ENCODE peak calls at places on chromosome 11, in ten cellular contexts. G is Right ventricle myocardium superior; K is HEK293T; A is activated CD8-positive, alpha-beta memory T cell treated with anti-CD3 and anti-CD28 coated beads for 48 hours; N is KG1; U is activated naive CD4-positive, alpha-beta T cell; M is RWPE1; W is stimulated activated naive CD8-positive, alpha-beta T cell treated with anti-CD3 and anti-CD28 coated beads, Interleukin-15, Interleukin-2, amounts not matched to agents 100 U/mL and 50 U/mL, for 24 hours; B is stromal cell of bone marrow; J is BE2C. C is an unnamed sample.

GRCh38 chr11:130215531-130216220 is 56.1 kb downstream of the ST14 start:
- DNase-seq in G (no peak), K (no peak), A (no peak), N (no peak), U (no peak), M (no peak), W (no peak), B (no peak), J (no peak), C (no peak)

GRCh38 chr11:64131657-64132387 is 34.1 kb downstream of the MACROD1 start:
- DNase-seq in G (no peak), K (no peak), A (no peak), N (no peak), U (no peak), M (no peak), W (no peak), B (no peak), J (no peak), C (no peak)

GRCh38 chr11:726278-726915 is 20.4 kb downstream of the EPS8L2 start:
- DNase-seq in G (peak), K (no peak), A (no peak), N (no peak), U (peak), M (peak), W (peak), B (no peak), J (peak), C (no peak)

GRCh38 chr11:116840746-116841296 is 3.4 kb upstream of the APOA1 start:
- DNase-seq in G (no peak), K (no peak), A (no peak), N (no peak), U (no peak), M (no peak), W (no peak), B (no peak), J (no peak), C (no peak)

GRCh38 chr11:93689166-93689734 is 27.8 kb downstream of the CEP295 start:
- DNase-seq in G (no peak), K (no peak), A (no peak), N (no peak), U (no peak), M (no peak), W (no peak), B (no peak), J (no peak), C (no peak)

GRCh38 chr11:2445107-2445947 is 519 bp downstream of the KCNQ1 start:
- DNase-seq in G (peak), K (peak), A (no peak), N (no peak), U (peak), M (no peak), W (peak), B (no peak), J (no peak), C (no peak)

GRCh38 chr11:8766993-8767374 is 84.4 kb downstream of the RPL27A start:
- DNase-seq in G (no peak), K (no peak), A (no peak), N (no peak), U (no peak), M (no peak), W (no peak), B (no peak), J (no peak), C (no peak)

GRCh38 chr11:24373516-24373915 is 123.3 kb upstream of the LUZP2 start:
- DNase-seq in G (no peak), K (no peak), A (no peak), N (no peak), U (no peak), M (no peak), W (no peak), B (peak), J (no peak), C (no peak)

GRCh38 chr11:63274776-63275175 is 31.4 kb upstream of the SLC22A25 start:
- DNase-seq in G (no peak), K (no peak), A (no peak), N (no peak), U (no peak), M (no peak), W (no peak), B (no peak), J (no peak), C (no peak)

GRCh38 chr11:11253487-11253886 is 99.6 kb downstream of the CSNK2A3 start:
- DNase-seq in G (no peak), K (no peak), A (no peak), N (no peak), U (no peak), M (no peak), W (no peak), B (no peak), J (no peak), C (no peak)

GRCh38 chr11:124763156-124763947 is 1.3 kb upstream of the ESAM start:
- DNase-seq in G (peak), K (peak), A (no peak), N (peak), U (peak), M (peak), W (peak), B (peak), J (peak), C (no peak)

GRCh38 chr11:64536396-64536935 is 54.6 kb upstream of the SLC22A12 start:
- DNase-seq in G (no peak), K (no peak), A (no peak), N (no peak), U (no peak), M (no peak), W (no peak), B (peak), J (no peak), C (no peak)

GRCh38 chr11:96123301-96123700 is 199.4 kb upstream of the MTMR2 start:
- DNase-seq in G (no peak), K (no peak), A (no peak), N (no peak), U (no peak), M (no peak), W (no peak), B (no peak), J (no peak), C (no peak)

GRCh38 chr11:102279641-102280170 is 37.6 kb upstream of the BIRC3 start:
- DNase-seq in G (no peak), K (peak), A (no peak), N (no peak), U (no peak), M (no peak), W (no peak), B (no peak), J (no peak), C (no peak)

GRCh38 chr11:34926101-34926830 is 9.8 kb downstream of the PDHX start:
- DNase-seq in G (no peak), K (peak), A (no peak), N (peak), U (no peak), M (peak), W (no peak), B (no peak), J (peak), C (no peak)

GRCh38 chr11:13316528-13316961 is 39.0 kb downstream of the BMAL1 start:
- DNase-seq in G (peak), K (no peak), A (no peak), N (no peak), U (no peak), M (peak), W (no peak), B (peak), J (no peak), C (no peak)

GRCh38 chr11:82225930-82226329 is 507.7 kb downstream of the FAM181B start:
- DNase-seq in G (no peak), K (no peak), A (no peak), N (no peak), U (no peak), M (no peak), W (no peak), B (no peak), J (no peak), C (no peak)

GRCh38 chr11:44621140-44621681 is 55.7 kb downstream of the CD82 start:
- DNase-seq in G (peak), K (peak), A (peak), N (no peak), U (peak), M (peak), W (peak), B (no peak), J (peak), C (no peak)

GRCh38 chr11:94449029-94449428 is 44.6 kb downstream of the MRE11 start:
- DNase-seq in G (no peak), K (no peak), A (no peak), N (no peak), U (no peak), M (no peak), W (no peak), B (no peak), J (no peak), C (no peak)

GRCh38 chr11:74072721-74073120 is 63.8 kb upstream of the UCP3 start:
- DNase-seq in G (no peak), K (no peak), A (no peak), N (no peak), U (no peak), M (no peak), W (no peak), B (no peak), J (no peak), C (no peak)

GRCh38 chr11:36452231-36452630 is 57.8 kb downstream of the TRAF6 start:
- DNase-seq in G (peak), K (no peak), A (no peak), N (no peak), U (no peak), M (no peak), W (peak), B (peak), J (no peak), C (no peak)

GRCh38 chr11:13525257-13525656 is 29.5 kb upstream of the PTH start:
- DNase-seq in G (no peak), K (no peak), A (no peak), N (no peak), U (no peak), M (no peak), W (no peak), B (no peak), J (no peak), C (no peak)

GRCh38 chr11:78010755-78011154 is 12.3 kb downstream of the KCTD14 start:
- DNase-seq in G (no peak), K (no peak), A (no peak), N (no peak), U (no peak), M (no peak), W (no peak), B (no peak), J (no peak), C (no peak)

GRCh38 chr11:1157645-1158591 is at the start of gene MUC5AC:
- DNase-seq in G (peak), K (no peak), A (no peak), N (no peak), U (no peak), M (no peak), W (no peak), B (no peak), J (no peak), C (no peak)

GRCh38 chr11:7571640-7572000 is 57.8 kb downstream of the PPFIBP2 start:
- DNase-seq in G (peak), K (peak), A (no peak), N (no peak), U (no peak), M (peak), W (peak), B (peak), J (peak), C (no peak)

GRCh38 chr11:21896216-21896615 is 296.7 kb upstream of the ANO5 start:
- DNase-seq in G (no peak), K (no peak), A (no peak), N (no peak), U (no peak), M (no peak), W (no peak), B (no peak), J (no peak), C (no peak)

GRCh38 chr11:7506243-7506642 is 7.6 kb upstream of the PPFIBP2 start:
- DNase-seq in G (no peak), K (no peak), A (no peak), N (no peak), U (no peak), M (no peak), W (no peak), B (no peak), J (no peak), C (no peak)

GRCh38 chr11:46332568-46333128 is 14.6 kb upstream of the DGKZ start:
- DNase-seq in G (no peak), K (no peak), A (no peak), N (no peak), U (peak), M (no peak), W (peak), B (no peak), J (no peak), C (no peak)

GRCh38 chr11:70530010-70530409 is 131.7 kb downstream of the CTTN start:
- DNase-seq in G (peak), K (no peak), A (no peak), N (no peak), U (no peak), M (no peak), W (no peak), B (no peak), J (no peak), C (no peak)

GRCh38 chr11:76860539-76861475 is at the start of gene ACER3:
- DNase-seq in G (peak), K (peak), A (peak), N (peak), U (peak), M (peak), W (peak), B (peak), J (peak), C (peak)

GRCh38 chr11:114058871-114059277 is 637 bp upstream of the ZBTB16 start:
- DNase-seq in G (no peak), K (no peak), A (no peak), N (no peak), U (no peak), M (no peak), W (no peak), B (no peak), J (no peak), C (no peak)

GRCh38 chr11:1195690-1196515 is 27.0 kb upstream of the MUC5B start:
- DNase-seq in G (peak), K (no peak), A (no peak), N (no peak), U (no peak), M (no peak), W (no peak), B (no peak), J (no peak), C (no peak)

C was measured in keratinocyte.